ENCODE peak calls at places on chromosomes 1 and 21, in four cellular contexts. S, K, L and I are unnamed samples.

GRCh38 chr1:204151562-204152309 is at the start of gene ETNK2:
- DNase-seq in L (peak; percentile 84), K (peak; percentile 63), S (peak; percentile 88), I (no peak)

GRCh38 chr1:247833601-247834000 is 8.1 kb downstream of the OR11L1 start:
- DNase-seq in L (no peak), S (no peak), K (no peak), I (no peak)

GRCh38 chr1:111920221-111921024 is 69.0 kb downstream of the KCND3 start:
- DNase-seq in S (no peak), K (peak; percentile 39), L (peak; percentile 63), I (no peak)

GRCh38 chr21:29786509-29786908 is 153.3 kb downstream of the GRIK1 start:
- DNase-seq in K (no peak), L (no peak), S (no peak), I (no peak)

GRCh38 chr1:230744382-230744781 is 2.8 kb upstream of the CAPN9 start:
- DNase-seq in L (no peak), K (no peak), S (no peak), I (no peak)

GRCh38 chr1:178093958-178094751 is at the start of gene RASAL2:
- DNase-seq in K (peak; percentile 39), S (peak; percentile 81), L (peak; percentile 81), I (no peak)

GRCh38 chr1:31429583-31429982 is 16.6 kb downstream of the SERINC2 start:
- DNase-seq in S (peak; percentile 32), L (no peak), K (no peak), I (no peak)

GRCh38 chr1:70043806-70044205 is 161.6 kb downstream of the LRRC40 start:
- DNase-seq in S (no peak), K (no peak), L (no peak), I (no peak)

GRCh38 chr1:212482352-212483153 is 49.8 kb downstream of the NENF start:
- DNase-seq in L (no peak), K (no peak), S (peak; percentile 13), I (no peak)

GRCh38 chr1:94296018-94296417 is 58.6 kb upstream of the ARHGAP29 start:
- DNase-seq in L (peak; percentile 68), K (peak; percentile 39), S (no peak), I (no peak)

GRCh38 chr1:187691439-187691838 is 862.7 kb downstream of the PLA2G4A start:
- DNase-seq in L (no peak), S (no peak), K (no peak), I (no peak)

GRCh38 chr1:210536263-210536961 is 207.7 kb downstream of the HHAT start:
- DNase-seq in L (no peak), S (no peak), K (no peak), I (no peak)

GRCh38 chr1:44326066-44326701 is 28.9 kb downstream of the ERI3 start:
- DNase-seq in K (no peak), S (no peak), L (no peak), I (no peak)

GRCh38 chr1:44328767-44329416 is 26.2 kb downstream of the ERI3 start:
- DNase-seq in K (no peak), L (no peak), S (no peak), I (no peak)

GRCh38 chr1:44330935-44331334 is 24.1 kb downstream of the ERI3 start:
- DNase-seq in L (no peak), S (no peak), K (no peak), I (no peak)

GRCh38 chr1:44326821-44327465 is 28.1 kb downstream of the ERI3 start:
- DNase-seq in S (no peak), L (no peak), K (no peak), I (no peak)

DNA sequence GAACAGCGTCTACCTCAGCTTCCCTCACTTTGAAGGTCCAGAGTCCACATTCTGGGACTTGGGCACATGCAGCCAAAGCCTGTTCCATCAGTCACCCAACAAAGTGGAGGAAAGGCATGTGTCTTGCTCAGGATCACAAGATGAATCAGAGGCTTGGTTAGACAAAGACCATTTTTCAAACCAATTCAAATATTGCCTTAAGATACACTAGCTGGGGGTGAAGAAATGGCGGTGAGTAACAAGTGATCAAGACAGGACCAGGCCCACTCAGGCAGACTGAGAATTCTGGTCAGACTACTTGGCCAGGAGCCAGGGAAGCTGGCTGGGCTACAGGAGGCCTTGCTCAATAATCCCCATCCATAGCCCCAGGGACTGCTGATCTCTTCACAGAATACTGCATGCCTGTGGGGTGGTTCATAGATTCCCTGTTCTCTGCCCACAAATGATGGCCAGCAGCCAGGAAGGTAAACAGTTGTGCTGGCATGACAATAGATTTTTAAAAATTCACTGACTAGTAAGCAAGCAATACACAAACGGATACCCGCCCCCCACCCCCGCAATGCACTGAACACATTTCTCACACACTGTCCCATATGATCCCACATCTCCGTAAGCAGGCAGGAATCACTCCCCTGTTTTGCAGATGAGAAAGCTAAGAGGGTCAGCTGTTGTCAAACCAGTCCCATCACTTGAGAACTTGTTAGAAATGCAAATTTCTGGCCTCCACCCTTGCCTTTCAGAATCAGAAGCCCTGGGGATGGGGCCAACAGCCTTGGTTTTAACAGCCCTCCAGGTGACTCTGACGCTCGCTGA is 27.2 kb downstream of the ERI3 start:
- DNase-seq in K (peak; percentile 96), S (peak; percentile 93), L (peak; percentile 94), I (peak; percentile 97)
- TF ChIP-seq POLR2AphosphoS5 in K (peak; percentile 91), S (peak; percentile 34), L (no peak), I (peak; percentile 26)

DNA sequence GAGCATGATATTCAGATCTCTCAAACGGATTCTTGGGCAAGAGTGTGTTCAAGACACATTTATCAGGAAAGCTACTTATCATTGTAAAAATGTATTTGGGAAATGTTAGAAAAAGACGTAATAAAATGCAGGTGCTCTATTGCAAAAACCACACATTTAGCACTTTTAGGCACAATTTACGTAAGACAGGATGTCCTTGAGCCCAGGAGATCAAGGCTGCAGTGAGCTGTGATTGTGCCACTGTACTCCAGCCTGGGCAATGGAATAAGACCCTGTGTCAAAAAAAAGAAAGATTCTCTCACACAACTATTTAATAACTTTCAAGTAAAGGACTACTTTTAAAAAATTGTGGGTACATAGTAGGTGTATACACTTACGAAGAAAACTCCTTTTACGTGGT is 18.4 kb downstream of the SLC25A33 start:
- DNase-seq in S (no peak), L (peak; percentile 10), K (no peak), I (no peak)
- H3K4me1 ChIP-seq in S (peaks cover 35% of the 10 kb centered on the region), L (peaks cover 66% of the 10 kb centered on the region), K (no peaks in the 10 kb centered on the region), I (peaks cover 24% of the 10 kb centered on the region)

GRCh38 chr1:42504535-42505128 is 41.5 kb downstream of the CCDC30 start:
- DNase-seq in L (no peak), S (no peak), K (no peak), I (no peak)
- H3K9me3 ChIP-seq in L (peaks cover 10% of the 10 kb centered on the region), S (peaks cover 14% of the 10 kb centered on the region), K (peaks cover 37% of the 10 kb centered on the region), I (peaks cover 27% of the 10 kb centered on the region)

DNA sequence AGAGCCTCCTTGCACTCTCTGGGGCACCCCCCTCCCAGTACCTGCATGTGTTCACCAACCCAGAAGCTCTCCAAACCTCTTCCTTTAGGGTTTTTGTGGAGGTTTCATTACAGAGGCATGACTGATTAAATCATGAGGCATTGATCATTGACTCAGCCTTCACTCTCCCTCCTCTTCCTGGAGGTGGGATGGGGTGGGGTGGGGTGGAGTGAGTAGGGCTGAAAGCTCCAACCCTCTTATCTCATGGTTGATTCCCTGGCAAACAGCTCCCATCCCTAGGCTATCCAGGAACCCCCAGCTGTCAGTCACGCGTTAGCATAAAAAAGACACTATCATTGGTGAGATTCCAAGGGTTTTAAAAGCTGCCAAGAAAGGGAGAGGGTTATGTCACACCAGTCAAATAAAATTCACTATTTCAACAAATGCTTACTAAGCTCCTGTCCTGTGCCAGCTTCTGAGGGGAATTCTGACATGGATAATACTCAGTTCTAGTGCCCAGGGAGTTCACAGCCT is 7.1 kb upstream of the IL24 start:
- DNase-seq in S (no peak), K (no peak), L (no peak), I (no peak)
- TF ChIP-seq POLR2AphosphoS5 in S (no peak), K (no peak), L (no peak), I (no peak)